ENCODE peak calls at places on chromosomes 13 and 19, in four cellular contexts. One of them, this sample, is unnamed.

GRCh38 chr19:12090807-12091206 is 26.3 kb downstream of the ZNF844 start:
- DNase-seq in GM12878: peak
- DNase-seq in NT2/D1: peak
- DNase-seq in H1: peak
- DNase-seq in this sample: no peak

GRCh38 chr19:5036733-5037681 is 68.1 kb downstream of the KDM4B start:
- DNase-seq in NT2/D1: no peak
- DNase-seq in H1: no peak
- DNase-seq in GM12878: no peak
- DNase-seq in this sample: no peak

GRCh38 chr13:95480131-95480545 is 72.4 kb upstream of the CLDN10 start:
- DNase-seq in NT2/D1: no peak
- DNase-seq in GM12878: peak
- DNase-seq in H1: no peak
- DNase-seq in this sample: no peak

GRCh38 chr13:26280295-26280694 is 26.4 kb downstream of the CDK8 start:
- DNase-seq in NT2/D1: no peak
- DNase-seq in H1: no peak
- DNase-seq in GM12878: no peak
- DNase-seq in this sample: no peak

GRCh38 chr19:38229585-38230073 is 5.6 kb upstream of the DPF1 start:
- DNase-seq in H1: peak
- DNase-seq in NT2/D1: peak
- DNase-seq in GM12878: no peak
- DNase-seq in this sample: peak

GRCh38 chr19:51552996-51553725 is 17.9 kb upstream of the ZNF175 start:
- DNase-seq in GM12878: no peak
- DNase-seq in NT2/D1: peak
- DNase-seq in H1: peak
- DNase-seq in this sample: peak

GRCh38 chr13:94925263-94925662 is 212.9 kb upstream of the SOX21 start:
- DNase-seq in GM12878: no peak
- DNase-seq in NT2/D1: no peak
- DNase-seq in H1: no peak
- DNase-seq in this sample: no peak

GRCh38 chr19:14347999-14348889 is 33.0 kb upstream of the ADGRE5 start:
- DNase-seq in GM12878: no peak
- DNase-seq in H1: peak
- DNase-seq in NT2/D1: no peak
- DNase-seq in this sample: peak

GRCh38 chr13:93045836-93046235 is 180.8 kb upstream of the GPC6 start:
- DNase-seq in H1: no peak
- DNase-seq in GM12878: no peak
- DNase-seq in NT2/D1: no peak
- DNase-seq in this sample: no peak

GRCh38 chr13:58043971-58044370 is 412.4 kb downstream of the PCDH17 start:
- DNase-seq in H1: no peak
- DNase-seq in GM12878: no peak
- DNase-seq in NT2/D1: no peak
- DNase-seq in this sample: no peak

GRCh38 chr13:44710576-44710975 is 134.4 kb upstream of the TSC22D1 start:
- DNase-seq in H1: no peak
- DNase-seq in GM12878: peak
- DNase-seq in NT2/D1: no peak
- DNase-seq in this sample: no peak

GRCh38 chr19:13764821-13765394 is 586 bp downstream of the MRI1 start:
- DNase-seq in GM12878: no peak
- DNase-seq in NT2/D1: no peak
- DNase-seq in H1: peak
- DNase-seq in this sample: no peak

GRCh38 chr13:63864171-63864902 is 2448.7 kb upstream of the PCDH20 start:
- DNase-seq in NT2/D1: no peak
- DNase-seq in H1: no peak
- DNase-seq in GM12878: no peak
- DNase-seq in this sample: no peak

GRCh38 chr19:13074378-13074777 is 28.3 kb downstream of the LYL1 start:
- DNase-seq in GM12878: no peak
- DNase-seq in H1: no peak
- DNase-seq in NT2/D1: no peak
- DNase-seq in this sample: no peak

GRCh38 chr19:46373573-46374359 is 26.9 kb downstream of the PPP5C start:
- DNase-seq in H1: peak
- DNase-seq in GM12878: no peak
- DNase-seq in NT2/D1: peak
- DNase-seq in this sample: no peak

DNA sequence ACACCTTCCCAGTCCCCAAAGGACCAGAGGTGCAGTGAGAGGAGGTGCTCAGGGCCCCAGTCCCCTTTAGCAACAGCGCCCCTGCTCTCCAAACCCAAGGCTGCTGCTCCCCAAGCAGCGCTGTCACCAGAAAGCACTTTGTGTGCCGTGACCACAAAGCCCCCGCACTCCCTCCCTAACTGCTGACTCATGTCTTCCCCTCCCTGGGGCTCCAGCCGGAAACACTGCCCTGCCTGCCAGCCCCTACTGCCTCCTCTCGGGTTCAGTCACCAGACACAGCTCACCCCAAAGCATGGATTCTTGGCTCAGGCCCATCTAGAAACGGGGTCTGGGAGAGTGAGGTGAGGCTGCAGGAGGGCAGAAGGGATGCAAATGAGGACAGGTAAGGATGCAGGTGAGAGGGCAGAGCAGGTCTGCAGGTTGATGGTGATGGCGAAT is 4.9 kb upstream of the TNFSF14 start:
- DNase-seq in NT2/D1: peak
- DNase-seq in GM12878: peak
- DNase-seq in H1: peak
- DNase-seq in this sample: no peak
- TF ChIP-seq SUZ12 in NT2/D1: no peak
- TF ChIP-seq SUZ12 in GM12878: no peak
- TF ChIP-seq SUZ12 in H1: no peak
- TF ChIP-seq SUZ12 in this sample: no peak

DNA sequence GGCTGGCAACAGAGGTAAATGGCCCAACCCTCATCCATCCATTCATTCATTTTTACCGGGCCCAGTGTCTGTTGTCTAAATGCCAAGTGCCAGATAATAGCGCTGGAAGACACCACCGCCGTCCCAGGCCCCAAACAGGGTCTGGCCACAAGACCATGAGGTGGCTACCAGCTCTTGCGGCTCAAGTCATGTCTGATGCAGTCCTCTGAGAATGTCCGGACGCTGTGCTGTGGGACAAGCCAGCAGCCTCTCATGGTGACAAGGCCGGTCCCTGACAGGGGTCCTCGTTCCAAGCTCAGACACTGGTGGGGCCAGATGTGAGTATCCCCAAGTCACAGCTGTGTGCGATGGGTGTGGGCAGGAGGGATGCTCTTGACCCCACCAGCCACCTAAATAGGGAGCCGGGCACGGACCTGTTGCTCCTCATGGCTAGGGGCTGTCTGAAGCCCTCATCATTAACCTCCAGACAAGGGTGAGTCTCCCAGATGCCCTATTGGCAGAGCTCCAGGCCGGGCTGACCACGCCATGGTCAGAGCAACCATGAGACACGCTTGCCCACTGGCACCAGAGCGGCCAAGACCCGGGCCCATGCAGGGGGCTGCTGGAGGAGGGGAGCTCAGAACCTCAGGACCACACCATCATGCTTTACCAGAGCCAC is 58.4 kb downstream of the MLLT1 start:
- DNase-seq in GM12878: no peak
- DNase-seq in H1: no peak
- DNase-seq in NT2/D1: no peak
- DNase-seq in this sample: no peak
- TF ChIP-seq SUZ12 in GM12878: no peak
- TF ChIP-seq SUZ12 in H1: no peak
- TF ChIP-seq SUZ12 in NT2/D1: no peak
- TF ChIP-seq SUZ12 in this sample: no peak

DNA sequence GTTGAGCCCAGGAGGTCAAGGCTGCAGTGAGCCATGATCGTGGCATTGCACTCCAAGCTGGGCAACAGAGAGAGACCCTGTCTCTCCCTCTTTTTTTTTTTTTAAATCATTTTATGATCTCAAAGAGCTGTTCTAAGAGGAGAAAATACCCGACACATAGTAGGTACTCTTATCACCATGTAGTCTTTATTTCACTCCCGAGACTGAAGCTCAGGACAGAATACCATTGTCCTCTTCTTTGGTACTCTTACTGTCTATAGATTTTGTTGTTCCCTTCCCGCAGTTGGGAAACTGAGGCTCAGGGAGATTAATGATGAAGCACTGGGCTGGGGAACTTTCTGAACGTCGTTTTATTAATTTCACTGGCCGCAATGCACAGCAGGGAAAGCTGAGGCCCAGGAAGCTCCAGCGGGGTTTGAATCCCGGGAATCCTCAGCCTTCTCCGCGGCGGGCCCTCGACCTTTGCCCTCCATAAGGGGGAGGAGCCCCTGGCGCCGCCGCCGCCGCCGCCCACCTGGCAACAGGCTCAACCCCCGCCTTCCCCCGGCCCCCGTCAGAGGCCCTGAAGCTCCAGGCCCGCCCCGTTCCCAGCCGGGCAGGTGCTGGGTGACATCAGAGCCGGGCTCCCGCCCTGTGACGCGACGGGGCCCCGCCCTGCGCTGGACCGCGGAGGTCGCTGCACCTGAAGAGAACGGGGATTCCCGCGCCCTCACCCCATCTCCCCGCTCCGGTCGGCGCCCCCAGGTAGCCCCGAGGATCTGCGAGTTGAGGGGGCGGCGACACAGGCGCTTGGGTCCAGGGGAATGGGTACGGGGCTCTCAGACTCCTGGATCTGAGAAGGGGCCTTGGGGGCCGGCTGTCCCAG is 1.6 kb downstream of the MYH14 start:
- DNase-seq in GM12878: no peak
- DNase-seq in NT2/D1: peak
- DNase-seq in H1: peak
- DNase-seq in this sample: no peak
- TF ChIP-seq SUZ12 in GM12878: no peak
- TF ChIP-seq SUZ12 in NT2/D1: no peak
- TF ChIP-seq SUZ12 in H1: no peak
- TF ChIP-seq SUZ12 in this sample: no peak

DNA sequence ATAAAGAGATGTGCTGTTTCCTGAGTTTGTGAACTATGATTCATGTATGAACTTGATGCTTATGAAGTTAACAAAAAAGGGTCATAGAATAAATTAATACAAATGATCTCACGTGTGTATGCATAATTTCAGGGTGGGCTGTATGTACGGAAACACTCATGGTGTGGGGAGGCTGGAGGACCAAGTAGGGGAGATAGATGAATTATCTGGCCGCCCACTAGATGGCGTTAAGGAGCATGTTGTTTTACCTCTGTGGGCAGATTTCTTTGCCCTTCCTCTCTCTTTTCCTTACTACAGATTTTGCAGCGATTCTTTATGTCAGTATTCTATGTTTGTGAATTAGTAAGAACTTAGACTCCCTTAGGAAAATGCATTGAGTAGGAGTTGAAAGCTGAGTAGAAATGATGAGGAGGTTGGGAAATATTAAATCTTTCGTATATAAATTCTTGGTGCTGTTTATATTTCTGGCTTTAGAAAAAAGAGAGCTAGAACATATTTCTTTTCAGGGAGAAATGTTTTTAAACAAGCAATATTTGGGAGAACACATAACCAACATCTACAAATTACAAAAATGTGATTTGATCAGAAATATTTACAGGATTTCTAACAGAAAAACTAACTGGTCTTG is 47.4 kb upstream of the TMTC4 start:
- DNase-seq in H1: peak
- DNase-seq in GM12878: no peak
- DNase-seq in NT2/D1: peak
- DNase-seq in this sample: peak
- TF ChIP-seq SUZ12 in H1: no peak
- TF ChIP-seq SUZ12 in GM12878: no peak
- TF ChIP-seq SUZ12 in NT2/D1: no peak
- TF ChIP-seq SUZ12 in this sample: no peak

GRCh38 chr13:34025746-34026145 is 207.8 kb downstream of the RFC3 start:
- DNase-seq in GM12878: no peak
- DNase-seq in H1: no peak
- DNase-seq in NT2/D1: no peak
- DNase-seq in this sample: no peak
- TF ChIP-seq SUZ12 in GM12878: no peak
- TF ChIP-seq SUZ12 in H1: no peak
- TF ChIP-seq SUZ12 in NT2/D1: no peak
- TF ChIP-seq SUZ12 in this sample: no peak

GRCh38 chr13:73698859-73699258 is 435.3 kb downstream of the KLF12 start:
- DNase-seq in NT2/D1: no peak
- DNase-seq in GM12878: no peak
- DNase-seq in H1: no peak
- DNase-seq in this sample: no peak

GRCh38 chr13:73704587-73704986 is 429.6 kb downstream of the KLF12 start:
- DNase-seq in H1: no peak
- DNase-seq in NT2/D1: no peak
- DNase-seq in GM12878: no peak
- DNase-seq in this sample: no peak

GRCh38 chr13:73697166-73697565 is 437.0 kb downstream of the KLF12 start:
- DNase-seq in NT2/D1: no peak
- DNase-seq in H1: no peak
- DNase-seq in GM12878: no peak
- DNase-seq in this sample: no peak

GRCh38 chr13:73703606-73704005 is 430.6 kb downstream of the KLF12 start:
- DNase-seq in H1: no peak
- DNase-seq in GM12878: no peak
- DNase-seq in NT2/D1: no peak
- DNase-seq in this sample: no peak

DNA sequence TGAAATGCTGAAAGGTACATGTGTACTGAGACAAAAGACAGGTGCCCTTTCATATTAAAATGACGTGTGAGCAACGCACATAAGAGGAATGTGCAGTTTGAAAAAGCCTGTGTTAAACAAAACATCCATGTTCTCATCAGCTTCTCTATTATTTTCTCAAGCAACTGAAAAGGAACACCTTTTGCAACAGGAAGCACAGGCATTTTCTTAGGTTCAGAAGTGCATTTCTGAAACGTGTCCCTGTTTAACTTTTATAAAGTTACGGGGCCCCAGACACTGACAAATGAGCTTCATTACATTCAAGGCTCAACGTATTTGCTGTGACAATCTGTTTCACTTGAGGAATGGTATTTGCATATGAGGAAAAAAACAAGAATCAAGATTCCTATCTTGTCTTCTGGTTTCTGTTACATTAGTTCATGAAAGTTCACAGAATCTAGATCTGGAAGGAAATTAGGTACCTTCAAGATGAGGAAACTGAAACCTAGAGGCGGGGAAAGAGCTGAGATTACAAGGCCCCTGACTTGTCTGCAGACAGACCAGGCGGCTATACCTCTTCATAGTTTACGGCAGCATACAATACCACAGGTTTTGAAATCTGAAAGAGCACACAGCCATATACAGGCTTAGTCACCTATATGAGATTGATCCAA is 431.7 kb downstream of the KLF12 start:
- DNase-seq in H1: no peak
- DNase-seq in NT2/D1: no peak
- DNase-seq in GM12878: peak
- DNase-seq in this sample: no peak
- TF ChIP-seq SUZ12 in H1: no peak
- TF ChIP-seq SUZ12 in NT2/D1: no peak
- TF ChIP-seq SUZ12 in GM12878: no peak
- TF ChIP-seq SUZ12 in this sample: no peak

This sample was measured in HEK293T.